ENCODE peak calls at places on chromosomes 11 and 22, in four cellular contexts. U is IMR-90, V is neural progenitor cell, J is SJCRH30. S is an unnamed sample.

GRCh38 chr11:66569076-66569475 is 670 bp upstream of the CTSF start:
- DNase-seq in U (no peak), V (no peak), J (no peak), S (no peak)

GRCh38 chr22:32806296-32806695 is 4.8 kb downstream of the TIMP3 start:
- DNase-seq in U (no peak), V (no peak), J (no peak), S (no peak)

GRCh38 chr22:25582946-25583345 is 18.5 kb downstream of the GRK3 start:
- DNase-seq in U (peak; percentile 67), V (no peak), J (peak; percentile 36), S (no peak)

GRCh38 chr11:116084511-116084910 is 580.3 kb upstream of the CADM1 start:
- DNase-seq in U (no peak), V (no peak), J (no peak), S (no peak)

GRCh38 chr11:124177344-124177743 is 5.8 kb upstream of the OR10D3 start:
- DNase-seq in U (no peak), V (no peak), J (no peak), S (no peak)

GRCh38 chr22:23862103-23862502 is 4.4 kb downstream of the SLC2A11 start:
- DNase-seq in U (peak; percentile 52), V (peak; percentile 68), J (peak; percentile 64), S (peak; percentile 73)

GRCh38 chr11:129605815-129606214 is 209.8 kb upstream of the TMEM45B start:
- DNase-seq in U (no peak), V (no peak), J (no peak), S (no peak)

GRCh38 chr22:27523711-27524110 is 277.8 kb downstream of the MN1 start:
- DNase-seq in U (no peak), V (no peak), J (no peak), S (no peak)

GRCh38 chr11:10208045-10208674 is 85.9 kb downstream of the SBF2 start:
- DNase-seq in U (peak; percentile 64), V (peak; percentile 55), J (no peak), S (peak; percentile 13)

GRCh38 chr22:30424471-30425326 is 869 bp upstream of the MTFP1 start:
- DNase-seq in U (peak; percentile 28), V (peak; percentile 57), J (no peak), S (peak; percentile 79)

GRCh38 chr11:11441516-11441915 is 88.5 kb upstream of the CSNK2A3 start:
- DNase-seq in U (no peak), V (no peak), J (no peak), S (no peak)

GRCh38 chr11:11579012-11579755 is 42.6 kb downstream of the GALNT18 start:
- DNase-seq in U (no peak), V (no peak), J (peak; percentile 31), S (no peak)

GRCh38 chr11:706439-706956 is 467 bp downstream of the EPS8L2 start:
- DNase-seq in U (peak; percentile 36), V (no peak), J (no peak), S (no peak)

GRCh38 chr11:64306876-64307622 is 1.7 kb downstream of the ESRRA start:
- DNase-seq in U (no peak), V (peak; percentile 46), J (no peak), S (no peak)

GRCh38 chr11:64305075-64305690 is at the start of gene ESRRA:
- DNase-seq in U (peak; percentile 96), V (peak; percentile 100), J (peak; percentile 99), S (peak; percentile 99)

GRCh38 chr11:64304316-64305072 is 830 bp upstream of the ESRRA start:
- DNase-seq in U (peak; percentile 85), V (peak; percentile 96), J (peak; percentile 94), S (peak; percentile 95)

GRCh38 chr11:64305691-64306562 is 603 bp downstream of the ESRRA start:
- DNase-seq in U (peak; percentile 27), V (peak; percentile 82), J (peak; percentile 74), S (peak; percentile 83)

DNA sequence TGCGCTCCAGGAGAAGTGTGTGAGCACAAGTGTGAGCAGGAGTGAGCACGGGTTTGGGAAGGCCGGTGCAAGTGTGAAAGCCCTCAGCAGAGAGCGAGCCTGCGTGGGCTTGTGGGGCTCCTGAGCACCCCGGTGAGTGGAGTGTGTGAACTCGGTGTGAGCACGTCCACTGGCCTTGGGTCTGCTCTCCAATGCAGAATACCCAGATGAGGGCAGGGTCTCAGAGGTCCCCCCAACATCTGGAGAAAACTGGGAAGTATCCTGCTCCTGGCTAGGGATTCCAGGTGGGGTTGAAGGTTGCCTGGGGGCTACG is 1.2 kb downstream of the ESRRA start:
- DNase-seq in U (no peak), V (no peak), J (no peak), S (no peak)
- H3K27ac ChIP-seq in U (peak overlapping the region; percentile 86), V (no peak overlapping the region), J (no peak overlapping the region), S (peak overlapping the region; percentile 79)

GRCh38 chr11:45662665-45663485 is 2.5 kb downstream of the CHST1 start:
- DNase-seq in U (peak; percentile 89), V (peak; percentile 56), J (no peak), S (no peak)
- H3K27ac ChIP-seq in U (no peak overlapping the region), V (no peak overlapping the region), J (no peak overlapping the region), S (no peak overlapping the region)

DNA sequence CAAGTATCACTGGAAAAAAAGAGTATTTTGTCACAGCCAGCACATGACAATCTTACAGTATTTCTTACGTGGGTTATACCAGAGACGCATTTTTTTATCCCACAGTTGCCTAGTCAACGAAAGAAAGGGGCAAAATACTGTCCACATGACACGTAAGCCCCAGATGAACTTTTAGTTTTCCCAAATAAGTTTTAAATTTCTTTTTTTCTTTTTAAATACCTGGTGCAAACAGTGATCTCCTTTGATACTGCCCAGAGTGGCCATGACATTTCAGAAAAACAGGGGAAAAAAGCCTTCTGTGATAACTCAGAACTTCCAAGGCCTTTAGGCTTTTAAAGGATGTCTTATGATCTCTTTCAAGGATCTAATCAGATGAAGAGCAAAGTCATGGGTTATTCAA is 23.4 kb downstream of the RAB38 start:
- DNase-seq in U (no peak), V (no peak), J (no peak), S (no peak)
- H3K27ac ChIP-seq in U (no peak overlapping the region), V (no peak overlapping the region), J (no peak overlapping the region), S (no peak overlapping the region)

GRCh38 chr11:126076641-126077040 is 14.0 kb upstream of the CDON start:
- DNase-seq in U (no peak), V (peak; percentile 71), J (no peak), S (no peak)

GRCh38 chr11:126072141-126072741 is 9.6 kb upstream of the CDON start:
- DNase-seq in U (no peak), V (no peak), J (peak; percentile 15), S (no peak)

GRCh38 chr11:126072821-126073594 is 10.3 kb upstream of the CDON start:
- DNase-seq in U (no peak), V (no peak), J (peak; percentile 15), S (no peak)
- H3K27ac ChIP-seq in U (no peak overlapping the region), V (no peak overlapping the region), J (peak overlapping the region; percentile 62), S (no peak overlapping the region)

DNA sequence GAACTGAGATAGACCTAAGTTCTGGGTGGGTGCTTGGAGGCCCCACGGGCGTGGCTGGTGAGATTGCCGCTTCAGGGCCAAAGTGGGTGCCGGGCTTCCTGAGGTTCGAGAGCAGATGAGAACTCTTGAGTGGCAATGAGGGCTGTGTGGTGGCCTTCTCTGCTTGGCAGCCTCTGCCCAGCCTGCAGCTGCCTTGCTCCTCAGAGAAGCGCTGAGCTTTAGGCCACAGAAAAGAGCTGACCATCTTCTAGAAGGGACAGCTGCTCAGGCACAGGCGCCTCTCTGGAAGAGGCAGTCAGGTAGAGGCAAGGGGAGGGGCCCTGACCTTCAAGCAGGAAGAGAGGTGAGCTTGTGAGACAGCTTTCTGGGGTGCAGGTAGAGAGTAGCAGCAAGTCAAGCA is 72.8 kb downstream of the MED15 start:
- DNase-seq in U (no peak), V (no peak), J (no peak), S (no peak)
- H3K27ac ChIP-seq in U (no peak overlapping the region), V (no peak overlapping the region), J (no peak overlapping the region), S (no peak overlapping the region)

DNA sequence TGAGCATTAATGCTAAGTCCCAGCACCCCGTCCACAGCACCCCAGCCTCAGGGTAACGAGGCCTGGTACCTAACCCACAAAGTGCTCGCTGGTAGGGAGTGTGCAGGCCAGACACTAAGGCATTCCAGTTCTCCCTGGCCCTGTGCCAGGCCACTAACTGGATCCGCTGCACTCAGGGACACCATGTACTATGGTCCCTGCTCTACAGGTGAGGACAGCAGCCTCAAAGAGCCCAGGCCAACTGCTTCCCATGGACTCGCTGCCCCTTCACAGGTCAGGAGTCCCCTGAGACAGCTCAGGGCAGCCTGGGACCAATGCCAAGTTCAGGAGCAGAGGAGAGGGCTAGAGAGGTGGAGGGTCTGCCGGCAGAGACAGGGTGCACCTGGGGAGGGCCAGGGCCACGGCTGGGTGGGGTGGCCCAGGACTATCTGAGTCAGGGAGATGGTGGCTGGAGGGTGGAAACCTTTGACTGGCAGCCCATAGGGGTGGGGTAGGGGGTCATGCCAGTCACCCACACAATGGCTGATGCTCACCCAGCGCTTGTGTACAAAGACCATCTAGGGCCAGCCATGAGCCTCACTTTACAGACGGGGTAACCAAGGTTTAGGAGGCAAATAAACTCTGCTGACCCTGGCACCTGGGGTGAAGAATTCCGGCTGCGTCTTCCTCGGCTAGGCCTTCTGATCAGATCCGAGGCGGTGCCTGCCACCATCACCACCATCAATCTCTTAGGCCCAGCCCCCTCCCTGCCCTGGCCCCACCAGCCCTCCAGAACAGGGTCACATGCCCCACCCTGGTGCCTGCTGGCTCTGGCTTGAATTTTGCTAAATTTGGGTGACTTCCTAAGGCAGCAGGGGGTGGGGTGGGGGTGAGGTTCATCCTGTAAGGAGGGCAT is 5.6 kb downstream of the OSBPL5 start:
- DNase-seq in U (no peak), V (peak; percentile 44), J (no peak), S (no peak)
- H3K27ac ChIP-seq in U (peak overlapping the region; percentile 70), V (no peak overlapping the region), J (no peak overlapping the region), S (no peak overlapping the region)

GRCh38 chr11:64181506-64182411 is 4.2 kb upstream of the STIP1 start:
- DNase-seq in U (peak; percentile 93), V (peak; percentile 74), J (peak; percentile 92), S (peak; percentile 94)
- H3K27ac ChIP-seq in U (peak overlapping the region; percentile 44), V (no peak overlapping the region), J (peak overlapping the region; percentile 31), S (peak overlapping the region; percentile 85)

DNA sequence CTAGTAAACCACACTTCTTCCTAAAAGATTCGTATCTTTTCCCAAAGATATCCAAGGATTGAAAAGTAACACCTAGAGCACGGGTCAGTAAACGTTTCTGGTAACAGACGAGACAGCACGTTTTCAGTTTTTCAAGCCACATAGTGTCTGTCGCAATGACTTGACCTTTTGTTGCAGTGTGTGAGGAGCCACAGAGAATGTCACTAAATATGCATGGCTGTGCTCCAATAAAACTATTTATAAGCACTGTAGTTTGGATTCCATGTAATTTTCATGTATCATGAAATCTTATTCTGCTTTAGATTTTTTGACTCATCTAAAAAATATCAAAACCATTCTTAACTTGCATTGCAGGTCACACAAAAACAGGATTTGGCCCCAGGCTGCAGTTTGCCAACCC is 18.3 kb upstream of the MICAL3 start:
- DNase-seq in U (no peak), V (no peak), J (no peak), S (no peak)
- H3K27ac ChIP-seq in U (no peak overlapping the region), V (no peak overlapping the region), J (no peak overlapping the region), S (no peak overlapping the region)